ENCODE peak calls at places on chromosomes 16 and 17, in ten cellular contexts. A is GM23248; J is BE2C; F is CD8-positive, alpha-beta T cell; P is H7; C is prostate gland; Q is SK-N-SH; X is heart right ventricle; G is fibroblast of lung; E is upper lobe of left lung. I is an unnamed sample. For H3K27me3, the result is how much of the 10 kb centered on the place peaks cover.

GRCh38 chr17:45155029-45155428 is 6.6 kb upstream of the HEXIM2 start:
- DNase-seq in C (no peak), A (peak), J (no peak), E (no peak), P (no peak), Q (no peak), F (no peak), G (no peak), X (no peak), I (no peak)

GRCh38 chr17:29566473-29567361 is at the start of gene ABHD15:
- DNase-seq in C (peak), A (peak), G (peak), E (peak), P (peak), Q (peak), X (peak), J (peak), F (peak), I (no peak)

GRCh38 chr17:66191607-66192377 is at the start of gene CEP112:
- DNase-seq in J (peak), Q (peak), A (peak), C (peak), F (peak), X (peak), G (peak), P (peak), E (peak), I (peak)

GRCh38 chr17:72826602-72827001 is 265.9 kb downstream of the SLC39A11 start:
- DNase-seq in F (no peak), Q (no peak), X (no peak), A (peak), C (no peak), G (peak), J (no peak), P (no peak), E (no peak), I (peak)

GRCh38 chr16:67244387-67245188 is 2.7 kb downstream of the FHOD1 start:
- DNase-seq in J (peak), A (peak), G (peak), Q (no peak), C (no peak), P (no peak), F (peak), E (peak), X (peak), I (peak)

GRCh38 chr16:3797904-3798811 is 80.8 kb upstream of the TRAP1 start:
- DNase-seq in G (no peak), F (no peak), A (no peak), J (no peak), Q (no peak), E (no peak), C (no peak), X (no peak), P (peak), I (no peak)

GRCh38 chr16:56610609-56611111 is 2.3 kb downstream of the MT2A start:
- DNase-seq in E (no peak), G (peak), Q (no peak), C (no peak), A (peak), P (no peak), J (no peak), F (no peak), X (peak), I (peak)

GRCh38 chr16:4663756-4664465 is 29.5 kb upstream of the NUDT16L1 start:
- DNase-seq in P (no peak), C (no peak), E (peak), G (peak), A (no peak), X (peak), J (no peak), Q (no peak), F (no peak), I (peak)

GRCh38 chr17:42288985-42289862 is 926 bp downstream of the STAT5A start:
- DNase-seq in J (no peak), A (no peak), E (peak), F (peak), C (no peak), P (peak), X (no peak), Q (no peak), G (no peak), I (no peak)

GRCh38 chr17:56725144-56725543 is 108.6 kb downstream of the C17orf67 start:
- DNase-seq in J (no peak), P (no peak), G (no peak), Q (no peak), X (no peak), E (no peak), F (no peak), C (no peak), A (no peak), I (no peak)

GRCh38 chr17:80718428-80718827 is 173.8 kb downstream of the RPTOR start:
- DNase-seq in F (no peak), G (no peak), P (no peak), X (no peak), E (no peak), Q (no peak), C (no peak), A (no peak), J (no peak), I (no peak)

GRCh38 chr17:12627177-12627629 is 38.5 kb upstream of the MYOCD start:
- DNase-seq in E (no peak), A (peak), Q (no peak), X (peak), F (no peak), G (peak), P (no peak), J (no peak), C (peak), I (peak)

GRCh38 chr17:78817123-78817522 is 23.5 kb downstream of the USP36 start:
- DNase-seq in E (no peak), X (no peak), F (peak), P (no peak), Q (no peak), J (no peak), C (no peak), G (no peak), A (no peak), I (no peak)

GRCh38 chr17:9004132-9004960 is 17.0 kb upstream of the NTN1 start:
- DNase-seq in A (no peak), J (no peak), F (no peak), P (peak), E (no peak), Q (no peak), C (no peak), G (no peak), X (no peak), I (no peak)

GRCh38 chr17:9004961-9005285 is 16.4 kb upstream of the NTN1 start:
- DNase-seq in J (no peak), E (no peak), P (peak), C (no peak), F (no peak), A (no peak), Q (no peak), X (no peak), G (no peak), I (no peak)

GRCh38 chr17:9002236-9002609 is 19.1 kb upstream of the NTN1 start:
- DNase-seq in X (no peak), J (no peak), P (peak), C (no peak), F (no peak), A (no peak), Q (no peak), G (no peak), E (no peak), I (no peak)

GRCh38 chr17:9002610-9003354 is 18.5 kb upstream of the NTN1 start:
- DNase-seq in F (no peak), P (peak), C (peak), E (no peak), A (peak), G (peak), J (no peak), X (no peak), Q (peak), I (no peak)

DNA sequence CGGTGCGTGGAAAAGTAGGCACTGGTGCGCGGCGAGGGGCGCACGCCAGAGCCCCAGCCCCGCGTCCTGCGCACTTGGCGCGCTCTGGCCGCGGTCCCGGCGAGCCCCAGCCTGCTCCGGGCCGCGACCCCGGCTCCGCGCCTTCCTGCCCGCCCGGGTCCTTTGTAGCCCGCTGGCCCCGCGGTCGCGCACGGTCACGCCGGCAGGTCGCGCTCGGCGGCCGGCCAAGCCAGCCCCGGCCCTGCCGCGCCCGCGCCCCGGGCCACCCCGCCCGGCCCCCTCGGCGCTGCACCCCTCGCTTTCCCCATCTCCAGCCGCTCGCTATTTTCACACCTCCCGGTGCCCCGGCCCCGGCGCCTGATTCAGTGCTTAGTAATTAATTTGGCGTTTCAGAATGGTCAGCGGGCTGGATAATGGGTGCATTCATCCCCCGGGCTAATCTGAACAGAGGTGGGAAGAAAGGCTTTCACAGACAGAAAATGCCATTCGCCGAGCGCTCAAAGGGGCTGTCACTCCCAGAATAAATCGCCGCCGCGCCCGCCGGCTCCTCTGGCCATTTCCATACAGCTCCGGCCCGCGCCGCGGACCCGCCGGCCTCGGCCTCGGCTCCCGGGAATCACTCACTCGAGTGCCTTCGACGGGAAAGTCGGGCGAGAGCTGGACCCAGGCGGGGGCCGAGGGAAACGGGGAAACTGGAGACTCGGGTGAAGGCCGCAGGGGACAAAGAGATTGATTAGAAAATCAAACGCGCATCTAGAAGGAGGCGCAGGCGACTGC is 17.8 kb upstream of the NTN1 start:
- DNase-seq in A (peak), P (peak), G (no peak), Q (peak), F (no peak), J (no peak), C (no peak), E (no peak), X (no peak), I (no peak)
- H3K27me3 ChIP-seq in A (under half), P (half or more), G (under half), Q (under half), F (under half), J (under half), C (under half), E (under half), X (under half), I (under half)

GRCh38 chr16:2511128-2511785 is 2.5 kb upstream of the ATP6V0C start:
- DNase-seq in G (peak), X (peak), P (peak), F (no peak), C (no peak), A (peak), J (no peak), E (peak), Q (no peak), I (peak)
- H3K4me3 ChIP-seq in G (no peak), X (no peak), P (no peak), F (no peak), C (no peak), A (peak), J (no peak), E (no peak), Q (no peak), I (no peak)

DNA sequence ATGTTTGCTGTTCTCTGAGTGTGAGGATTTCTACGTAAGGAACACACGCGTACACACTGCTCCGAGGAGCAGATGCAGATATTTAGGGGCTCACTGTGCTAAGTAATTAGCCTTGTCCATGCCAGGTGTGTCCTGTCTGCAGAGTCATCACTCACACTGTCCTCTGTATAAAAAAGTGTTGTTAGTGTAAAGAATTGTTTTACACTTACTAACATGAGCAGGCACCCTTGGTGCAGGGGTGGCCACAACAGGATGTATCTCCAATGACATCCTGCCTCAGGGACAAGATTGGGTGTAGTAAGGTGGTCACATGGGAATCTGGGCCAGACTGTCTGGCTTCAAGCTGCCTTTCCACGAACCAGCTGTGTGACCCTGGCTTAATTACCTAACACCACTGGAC is 63.9 kb downstream of the NDEL1 start:
- DNase-seq in F (no peak), E (no peak), X (no peak), C (no peak), J (no peak), Q (no peak), A (no peak), G (no peak), P (no peak), I (no peak)
- H3K27me3 ChIP-seq in F (under half), E (under half), X (under half), C (under half), J (under half), Q (under half), A (under half), G (under half), P (under half), I (under half)

GRCh38 chr17:82655523-82655922 is 7.3 kb upstream of the WDR45B start:
- DNase-seq in C (no peak), P (no peak), G (no peak), J (no peak), X (no peak), A (no peak), Q (no peak), E (no peak), F (no peak), I (no peak)

GRCh38 chr17:82657926-82658325 is 9.7 kb upstream of the WDR45B start:
- DNase-seq in J (no peak), G (no peak), F (no peak), Q (no peak), P (no peak), A (no peak), E (no peak), C (no peak), X (no peak), I (no peak)

GRCh38 chr17:82653651-82654528 is 5.6 kb upstream of the WDR45B start:
- DNase-seq in P (no peak), Q (no peak), G (no peak), X (no peak), A (no peak), E (no peak), F (no peak), J (no peak), C (no peak), I (no peak)

GRCh38 chr17:82656266-82656665 is 8.0 kb upstream of the WDR45B start:
- DNase-seq in F (no peak), X (no peak), P (no peak), Q (no peak), E (no peak), A (no peak), J (no peak), C (no peak), G (no peak), I (no peak)

GRCh38 chr17:82655038-82655479 is 6.8 kb upstream of the WDR45B start:
- DNase-seq in P (no peak), F (no peak), G (no peak), X (no peak), J (no peak), E (no peak), Q (no peak), A (no peak), C (peak), I (peak)
- H3K4me3 ChIP-seq in P (no peak), F (no peak), G (no peak), X (no peak), J (no peak), E (no peak), Q (no peak), A (no peak), C (no peak), I (no peak)

DNA sequence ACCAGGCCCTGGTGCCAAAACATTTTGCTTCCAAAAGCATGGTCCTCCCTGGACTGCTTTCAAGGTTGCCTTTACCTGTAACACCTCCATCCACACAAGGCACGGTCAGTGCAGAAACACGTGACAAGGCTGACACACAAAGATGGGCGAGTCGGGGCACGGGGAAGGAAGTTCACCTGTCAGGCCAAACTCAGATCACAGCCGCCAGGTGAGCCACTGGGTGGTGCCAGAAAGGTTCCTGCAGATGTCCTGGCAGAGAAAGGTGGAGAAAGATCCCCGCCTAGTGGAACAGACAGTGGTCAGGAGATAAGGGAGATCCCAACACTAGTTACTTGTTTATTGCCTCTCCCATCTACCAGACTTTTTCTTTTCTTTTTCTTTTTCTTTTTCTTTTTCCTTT is 155.3 kb downstream of the AIPL1 start:
- DNase-seq in A (no peak), C (peak), X (no peak), F (no peak), J (no peak), E (no peak), Q (no peak), G (no peak), P (peak), I (no peak)
- H3K27me3 ChIP-seq in A (under half), C (under half), X (under half), F (under half), J (under half), E (under half), Q (under half), G (under half), P (under half), I (under half)

GRCh38 chr16:49596699-49597291 is 223.2 kb downstream of the C16orf78 start:
- DNase-seq in C (no peak), X (no peak), A (no peak), J (peak), E (no peak), Q (peak), F (no peak), G (no peak), P (peak), I (no peak)
- H3K4me3 ChIP-seq in C (no peak), X (no peak), A (no peak), J (no peak), E (no peak), Q (no peak), F (no peak), G (no peak), P (no peak), I (no peak)

DNA sequence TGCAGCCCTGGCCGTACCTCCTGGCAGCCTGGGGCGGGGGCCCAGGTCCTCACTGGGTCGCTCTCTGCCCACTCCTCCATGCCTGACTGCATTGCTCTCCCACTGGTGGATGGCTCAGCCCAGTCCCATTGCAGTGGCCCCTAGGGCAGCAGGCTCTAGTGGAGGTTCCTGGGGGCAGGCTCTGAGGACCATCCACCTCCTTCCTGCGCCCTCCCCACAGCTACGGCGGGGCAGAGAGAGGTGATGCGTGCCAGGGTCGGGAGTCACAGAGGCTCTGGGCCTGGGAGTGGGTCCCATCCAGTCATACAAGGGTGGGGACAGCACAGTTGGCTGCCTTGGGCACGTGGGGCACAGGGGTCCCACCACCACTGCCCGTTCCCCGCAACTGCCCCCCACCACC is 44.0 kb upstream of the CLEC19A start:
- DNase-seq in F (no peak), A (no peak), C (no peak), P (no peak), X (no peak), G (no peak), Q (no peak), E (no peak), J (no peak), I (no peak)
- H3K27me3 ChIP-seq in F (under half), A (under half), C (under half), P (under half), X (under half), G (under half), Q (under half), E (under half), J (under half), I (under half)